ENCODE peak calls at places on chromosomes 13 and 19, in four cellular contexts. One of them, this sample, is unnamed.
A peak's percentile ranks its signal among the peaks of the same experiment; 100 is the strongest.

GRCh38 chr19:57103573-57104277 is 16.1 kb upstream of the USP29 start:
- DNase-seq in T-cell: peak; percentile 65
- DNase-seq in DMS79 treated with DMSO at 0.1 percent for 48 hours: peak; percentile 56
- DNase-seq in AG09309: peak; percentile 40
- DNase-seq in this sample: peak; percentile 70

GRCh38 chr13:43587376-43587775 is 199.4 kb downstream of the ENOX1 start:
- DNase-seq in T-cell: no peak
- DNase-seq in AG09309: no peak
- DNase-seq in DMS79 treated with DMSO at 0.1 percent for 48 hours: no peak
- DNase-seq in this sample: no peak

GRCh38 chr19:835201-835810 is 5.5 kb upstream of the PRTN3 start:
- DNase-seq in T-cell: no peak
- DNase-seq in DMS79 treated with DMSO at 0.1 percent for 48 hours: no peak
- DNase-seq in AG09309: no peak
- DNase-seq in this sample: no peak

GRCh38 chr19:29967623-29968022 is 25.6 kb downstream of the URI1 start:
- DNase-seq in AG09309: no peak
- DNase-seq in T-cell: no peak
- DNase-seq in DMS79 treated with DMSO at 0.1 percent for 48 hours: no peak
- DNase-seq in this sample: no peak

GRCh38 chr13:82088781-82089180 is 1747.9 kb upstream of the SPRY2 start:
- DNase-seq in AG09309: no peak
- DNase-seq in T-cell: no peak
- DNase-seq in DMS79 treated with DMSO at 0.1 percent for 48 hours: no peak
- DNase-seq in this sample: no peak

GRCh38 chr13:107906131-107906530 is 309.2 kb downstream of the LIG4 start:
- DNase-seq in DMS79 treated with DMSO at 0.1 percent for 48 hours: no peak
- DNase-seq in AG09309: no peak
- DNase-seq in T-cell: no peak
- DNase-seq in this sample: no peak

GRCh38 chr19:54389556-54389955 is 24.8 kb upstream of the LAIR1 start:
- DNase-seq in AG09309: no peak
- DNase-seq in DMS79 treated with DMSO at 0.1 percent for 48 hours: no peak
- DNase-seq in T-cell: no peak
- DNase-seq in this sample: no peak

GRCh38 chr19:48614436-48615144 is at the start of gene FAM83E:
- DNase-seq in AG09309: no peak
- DNase-seq in T-cell: no peak
- DNase-seq in DMS79 treated with DMSO at 0.1 percent for 48 hours: no peak
- DNase-seq in this sample: no peak

GRCh38 chr13:68897331-68897730 is 1210.3 kb upstream of the ATXN8OS start:
- DNase-seq in AG09309: no peak
- DNase-seq in DMS79 treated with DMSO at 0.1 percent for 48 hours: no peak
- DNase-seq in T-cell: no peak
- DNase-seq in this sample: no peak

GRCh38 chr13:32051156-32051555 is 19.6 kb downstream of the FRY start:
- DNase-seq in AG09309: no peak
- DNase-seq in T-cell: no peak
- DNase-seq in DMS79 treated with DMSO at 0.1 percent for 48 hours: no peak
- DNase-seq in this sample: no peak

GRCh38 chr13:76882431-76882830 is 3.8 kb downstream of the KCTD12 start:
- DNase-seq in AG09309: peak; percentile 65
- DNase-seq in T-cell: no peak
- DNase-seq in DMS79 treated with DMSO at 0.1 percent for 48 hours: no peak
- DNase-seq in this sample: no peak

GRCh38 chr13:95256086-95256485 is 45.2 kb downstream of the ABCC4 start:
- DNase-seq in AG09309: peak; percentile 61
- DNase-seq in DMS79 treated with DMSO at 0.1 percent for 48 hours: no peak
- DNase-seq in T-cell: no peak
- DNase-seq in this sample: peak; percentile 33

GRCh38 chr13:111315347-111315995 is 5.0 kb upstream of the TEX29 start:
- DNase-seq in DMS79 treated with DMSO at 0.1 percent for 48 hours: no peak
- DNase-seq in T-cell: no peak
- DNase-seq in AG09309: no peak
- DNase-seq in this sample: no peak

GRCh38 chr19:19106061-19106551 is 32.2 kb downstream of the TMEM161A start:
- DNase-seq in AG09309: no peak
- DNase-seq in DMS79 treated with DMSO at 0.1 percent for 48 hours: peak; percentile 92
- DNase-seq in T-cell: no peak
- DNase-seq in this sample: no peak

GRCh38 chr13:20940083-20940482 is 37.5 kb upstream of the XPO4 start:
- DNase-seq in AG09309: peak; percentile 57
- DNase-seq in T-cell: no peak
- DNase-seq in DMS79 treated with DMSO at 0.1 percent for 48 hours: no peak
- DNase-seq in this sample: no peak

GRCh38 chr19:55602104-55603001 is 2.3 kb downstream of the ZNF524 start:
- DNase-seq in DMS79 treated with DMSO at 0.1 percent for 48 hours: no peak
- DNase-seq in T-cell: no peak
- DNase-seq in AG09309: no peak
- DNase-seq in this sample: no peak

GRCh38 chr13:40458283-40459031 is 208.0 kb downstream of the FOXO1 start:
- DNase-seq in DMS79 treated with DMSO at 0.1 percent for 48 hours: no peak
- DNase-seq in AG09309: no peak
- DNase-seq in T-cell: no peak
- DNase-seq in this sample: no peak

GRCh38 chr13:30730526-30730925 is 4.8 kb upstream of the ALOX5AP start:
- DNase-seq in AG09309: no peak
- DNase-seq in DMS79 treated with DMSO at 0.1 percent for 48 hours: no peak
- DNase-seq in T-cell: no peak
- DNase-seq in this sample: no peak

GRCh38 chr13:113848431-113849260 is 15.2 kb downstream of the GAS6 start:
- DNase-seq in T-cell: no peak
- DNase-seq in AG09309: no peak
- DNase-seq in DMS79 treated with DMSO at 0.1 percent for 48 hours: no peak
- DNase-seq in this sample: no peak

GRCh38 chr13:114027046-114027760 is 53.3 kb upstream of the C13orf46 start:
- DNase-seq in AG09309: no peak
- DNase-seq in DMS79 treated with DMSO at 0.1 percent for 48 hours: no peak
- DNase-seq in T-cell: no peak
- DNase-seq in this sample: no peak

GRCh38 chr13:40087021-40088002 is 431.9 kb downstream of the COG6 start:
- DNase-seq in AG09309: no peak
- DNase-seq in DMS79 treated with DMSO at 0.1 percent for 48 hours: peak; percentile 34
- DNase-seq in T-cell: no peak
- DNase-seq in this sample: no peak

GRCh38 chr19:53254451-53255341 is at the start of gene ZNF677:
- DNase-seq in T-cell: peak; percentile 68
- DNase-seq in AG09309: peak; percentile 42
- DNase-seq in DMS79 treated with DMSO at 0.1 percent for 48 hours: no peak
- DNase-seq in this sample: peak; percentile 91

GRCh38 chr19:41193420-41194156 is 569 bp downstream of the CYP2S1 start:
- DNase-seq in AG09309: no peak
- DNase-seq in T-cell: no peak
- DNase-seq in DMS79 treated with DMSO at 0.1 percent for 48 hours: no peak
- DNase-seq in this sample: no peak

GRCh38 chr13:83563499-83563898 is 318.8 kb downstream of the SLITRK1 start:
- DNase-seq in T-cell: no peak
- DNase-seq in DMS79 treated with DMSO at 0.1 percent for 48 hours: no peak
- DNase-seq in AG09309: no peak
- DNase-seq in this sample: no peak

GRCh38 chr13:50948576-50948975 is 39.0 kb downstream of the RNASEH2B start:
- DNase-seq in AG09309: peak; percentile 10
- DNase-seq in T-cell: no peak
- DNase-seq in DMS79 treated with DMSO at 0.1 percent for 48 hours: no peak
- DNase-seq in this sample: no peak

GRCh38 chr13:49319555-49320350 is 72.0 kb downstream of the CDADC1 start:
- DNase-seq in AG09309: peak; percentile 45
- DNase-seq in DMS79 treated with DMSO at 0.1 percent for 48 hours: no peak
- DNase-seq in T-cell: no peak
- DNase-seq in this sample: no peak

GRCh38 chr19:4969772-4970531 is 1.0 kb downstream of the KDM4B start:
- DNase-seq in T-cell: no peak
- DNase-seq in AG09309: no peak
- DNase-seq in DMS79 treated with DMSO at 0.1 percent for 48 hours: peak; percentile 11
- DNase-seq in this sample: no peak

GRCh38 chr19:5113101-5113557 is 144.2 kb downstream of the KDM4B start:
- DNase-seq in T-cell: no peak
- DNase-seq in DMS79 treated with DMSO at 0.1 percent for 48 hours: no peak
- DNase-seq in AG09309: peak; percentile 17
- DNase-seq in this sample: peak; percentile 66

GRCh38 chr13:100108913-100109507 is 20.1 kb downstream of the PCCA start:
- DNase-seq in T-cell: no peak
- DNase-seq in DMS79 treated with DMSO at 0.1 percent for 48 hours: no peak
- DNase-seq in AG09309: no peak
- DNase-seq in this sample: no peak

GRCh38 chr19:14058182-14059092 is 3.4 kb downstream of the PALM3 start:
- DNase-seq in DMS79 treated with DMSO at 0.1 percent for 48 hours: no peak
- DNase-seq in AG09309: no peak
- DNase-seq in T-cell: no peak
- DNase-seq in this sample: no peak

GRCh38 chr13:44313674-44314073 is 60.0 kb upstream of the SERP2 start:
- DNase-seq in T-cell: no peak
- DNase-seq in AG09309: peak; percentile 61
- DNase-seq in DMS79 treated with DMSO at 0.1 percent for 48 hours: no peak
- DNase-seq in this sample: no peak

GRCh38 chr19:17075860-17076538 is 422 bp downstream of the MYO9B start:
- DNase-seq in T-cell: peak; percentile 42
- DNase-seq in AG09309: no peak
- DNase-seq in DMS79 treated with DMSO at 0.1 percent for 48 hours: peak; percentile 44
- DNase-seq in this sample: no peak

GRCh38 chr19:30739394-30739793 is 367.2 kb downstream of the ZNF536 start:
- DNase-seq in DMS79 treated with DMSO at 0.1 percent for 48 hours: no peak
- DNase-seq in T-cell: no peak
- DNase-seq in AG09309: no peak
- DNase-seq in this sample: no peak

GRCh38 chr13:94610475-94610874 is 8.8 kb downstream of the GPR180 start:
- DNase-seq in T-cell: no peak
- DNase-seq in AG09309: no peak
- DNase-seq in DMS79 treated with DMSO at 0.1 percent for 48 hours: no peak
- DNase-seq in this sample: no peak

GRCh38 chr19:44846455-44847143 is 502 bp downstream of the NECTIN2 start:
- DNase-seq in T-cell: no peak
- DNase-seq in AG09309: no peak
- DNase-seq in DMS79 treated with DMSO at 0.1 percent for 48 hours: peak; percentile 4
- DNase-seq in this sample: no peak